ENCODE peak calls at places on chromosomes 2 and 18, in five cellular contexts. P is ovary, D is uterus, L is stomach, J is prostate gland. M is an unnamed sample.

GRCh38 chr18:10240276-10240675 is 214.2 kb upstream of the APCDD1 start:
- DNase-seq in P (no peak), D (no peak), L (no peak), J (no peak), M (no peak)

GRCh38 chr18:57789105-57789504 is 14.0 kb downstream of the ATP8B1 start:
- DNase-seq in P (no peak), D (no peak), L (no peak), J (no peak), M (no peak)

GRCh38 chr2:30095402-30095801 is 51.4 kb upstream of the YPEL5 start:
- DNase-seq in P (no peak), D (no peak), L (no peak), J (no peak), M (no peak)

GRCh38 chr18:57841568-57841967 is 38.5 kb upstream of the ATP8B1 start:
- DNase-seq in P (no peak), D (no peak), L (no peak), J (no peak), M (no peak)

GRCh38 chr2:9268310-9269081 is 61.9 kb downstream of the ASAP2 start:
- DNase-seq in P (no peak), D (no peak), L (no peak), J (no peak), M (no peak)

GRCh38 chr18:56246912-56247311 is 391.5 kb downstream of the TXNL1 start:
- DNase-seq in P (no peak), D (no peak), L (no peak), J (no peak), M (no peak)

GRCh38 chr2:102258025-102258385 is 53.4 kb upstream of the IL1RL1 start:
- DNase-seq in P (no peak), D (no peak), L (no peak), J (no peak), M (no peak)

GRCh38 chr18:22337311-22337710 is 80.4 kb downstream of the CTAGE1 start:
- DNase-seq in P (no peak), D (peak), L (no peak), J (no peak), M (no peak)

GRCh38 chr2:54274781-54275242 is 18.8 kb upstream of the TSPYL6 start:
- DNase-seq in P (no peak), D (no peak), L (no peak), J (no peak), M (no peak)

GRCh38 chr2:55225481-55226020 is 6.5 kb downstream of the CLHC1 start:
- DNase-seq in P (no peak), D (no peak), L (no peak), J (no peak), M (no peak)

GRCh38 chr2:212905640-212906201 is 245.7 kb downstream of the IKZF2 start:
- DNase-seq in P (no peak), D (no peak), L (no peak), J (peak), M (no peak)

GRCh38 chr2:157476915-157477709 is 33.2 kb upstream of the CYTIP start:
- DNase-seq in P (no peak), D (no peak), L (no peak), J (no peak), M (no peak)

GRCh38 chr18:63131944-63132818 is 187.4 kb downstream of the BCL2 start:
- DNase-seq in P (no peak), D (no peak), L (no peak), J (peak), M (no peak)

GRCh38 chr2:68284896-68285295 is 32.6 kb upstream of the PPP3R1 start:
- DNase-seq in P (peak), D (peak), L (no peak), J (peak), M (no peak)

GRCh38 chr18:77004555-77005380 is 127.8 kb downstream of the MBP start:
- DNase-seq in P (no peak), D (no peak), L (no peak), J (no peak), M (no peak)

GRCh38 chr2:118061135-118061955 is 26.9 kb upstream of the INSIG2 start:
- DNase-seq in P (no peak), D (no peak), L (no peak), J (no peak), M (no peak)

GRCh38 chr2:127712999-127713398 is 11.7 kb downstream of the SFT2D3 start:
- DNase-seq in P (no peak), D (no peak), L (no peak), J (no peak), M (no peak)

GRCh38 chr18:2536493-2536892 is 34.8 kb downstream of the METTL4 start:
- DNase-seq in P (no peak), D (no peak), L (no peak), J (no peak), M (no peak)

GRCh38 chr18:21602302-21602592 is 1.7 kb upstream of the ESCO1 start:
- DNase-seq in P (no peak), D (no peak), L (no peak), J (no peak), M (no peak)

GRCh38 chr18:47265197-47265596 is 13.7 kb upstream of the SKOR2 start:
- DNase-seq in P (no peak), D (no peak), L (no peak), J (no peak), M (no peak)

GRCh38 chr2:231187736-231188505 is 10.5 kb upstream of the ARMC9 start:
- DNase-seq in P (peak), D (no peak), L (peak), J (no peak), M (no peak)

GRCh38 chr2:192515937-192516336 is 321.2 kb upstream of the TMEFF2 start:
- DNase-seq in P (no peak), D (no peak), L (no peak), J (no peak), M (no peak)

GRCh38 chr2:111905990-111906735 is 7.8 kb downstream of the MERTK start:
- DNase-seq in P (no peak), D (no peak), L (no peak), J (no peak), M (no peak)

GRCh38 chr2:189444322-189444721 is 3.0 kb downstream of the WDR75 start:
- DNase-seq in P (no peak), D (no peak), L (no peak), J (no peak), M (no peak)

GRCh38 chr2:232367016-232367415 is 11.5 kb upstream of the ALPP start:
- DNase-seq in P (no peak), D (no peak), L (no peak), J (no peak), M (no peak)

GRCh38 chr2:181876614-181877063 is 14.9 kb upstream of the ITPRID2 start:
- DNase-seq in P (no peak), D (no peak), L (no peak), J (no peak), M (no peak)

GRCh38 chr18:37661478-37661877 is 95.9 kb upstream of the CELF4 start:
- DNase-seq in P (no peak), D (no peak), L (no peak), J (peak), M (no peak)

GRCh38 chr2:190478572-190478971 is 56.0 kb downstream of the NEMP2 start:
- DNase-seq in P (no peak), D (no peak), L (no peak), J (no peak), M (no peak)

GRCh38 chr2:144472911-144473310 is 47.0 kb downstream of the ZEB2 start:
- DNase-seq in P (no peak), D (no peak), L (no peak), J (no peak), M (no peak)

GRCh38 chr2:144470334-144470733 is 49.6 kb downstream of the ZEB2 start:
- DNase-seq in P (no peak), D (no peak), L (no peak), J (no peak), M (no peak)

GRCh38 chr2:144472046-144472412 is 47.9 kb downstream of the ZEB2 start:
- DNase-seq in P (no peak), D (no peak), L (no peak), J (no peak), M (no peak)

GRCh38 chr2:144470819-144471218 is 49.1 kb downstream of the ZEB2 start:
- DNase-seq in P (no peak), D (no peak), L (no peak), J (no peak), M (no peak)

GRCh38 chr2:144471316-144472045 is 48.4 kb downstream of the ZEB2 start:
- DNase-seq in P (no peak), D (no peak), L (no peak), J (no peak), M (no peak)
- H3K4me3 ChIP-seq in P (no peak), D (no peak), L (no peak), J (no peak), M (no peak)

DNA sequence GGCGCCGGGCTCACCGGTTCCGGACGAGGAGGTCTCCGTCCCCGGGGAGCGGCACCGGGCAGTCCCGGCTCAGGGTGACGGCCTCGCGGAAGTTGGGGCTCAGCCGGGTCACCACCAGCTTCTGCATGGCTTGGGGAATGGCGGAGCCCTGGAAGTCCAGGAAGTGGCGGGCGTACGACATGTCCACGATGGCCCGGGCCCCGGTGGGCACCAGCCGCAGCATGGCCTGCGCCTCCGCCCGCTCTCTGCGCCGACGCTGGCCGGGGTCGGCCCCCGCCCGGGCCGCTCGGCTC is 157 bp downstream of the PTGR3 start:
- DNase-seq in P (no peak), D (no peak), L (peak), J (no peak), M (no peak)
- TF ChIP-seq POLR2A in P (no peak), D (no peak), L (no peak), J (peak), M (peak)

DNA sequence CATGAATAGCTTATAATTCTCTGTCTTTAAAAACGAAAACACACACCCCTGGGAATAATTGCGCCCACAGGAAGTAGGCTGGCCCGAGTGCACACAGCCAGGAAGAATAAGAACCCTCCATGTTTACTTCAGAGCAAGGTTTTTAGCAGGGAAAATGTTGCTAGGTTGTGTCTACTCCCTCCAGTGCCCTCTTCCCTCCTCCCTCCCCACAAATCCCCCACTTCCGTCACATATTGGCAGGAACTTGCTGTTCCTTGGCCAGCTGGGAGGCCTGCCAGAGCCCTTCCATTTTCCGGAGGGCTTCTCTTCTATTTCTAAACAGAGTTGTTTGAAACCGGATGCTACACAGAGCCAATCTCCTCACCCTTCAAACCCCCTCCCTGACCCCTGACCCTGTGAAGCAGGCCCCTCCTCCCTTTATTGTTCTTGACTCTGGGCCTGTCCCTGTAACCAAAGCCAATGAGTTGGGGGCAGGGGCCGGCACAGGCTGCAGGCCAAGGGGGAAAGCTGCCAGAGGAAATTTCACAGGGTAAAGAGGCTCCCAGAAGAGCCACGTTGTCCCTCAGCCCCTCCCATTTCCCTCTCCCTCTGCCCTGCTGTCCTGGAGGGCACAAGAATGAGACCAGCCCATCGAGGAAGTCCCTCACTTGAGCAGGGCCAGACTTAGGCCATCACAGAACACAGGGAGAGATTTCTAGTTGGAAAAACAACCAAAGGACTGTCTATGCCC is 49.8 kb upstream of the LGALSL start:
- DNase-seq in P (peak), D (peak), L (peak), J (peak), M (peak)
- H3K4me3 ChIP-seq in P (no peak), D (no peak), L (peak), J (no peak), M (peak)

GRCh38 chr2:153105829-153106578 is 372.6 kb downstream of the RPRM start:
- DNase-seq in P (no peak), D (no peak), L (no peak), J (no peak), M (no peak)

GRCh38 chr2:153110477-153110876 is 368.1 kb downstream of the RPRM start:
- DNase-seq in P (no peak), D (no peak), L (no peak), J (no peak), M (no peak)

GRCh38 chr2:153109793-153110192 is 368.8 kb downstream of the RPRM start:
- DNase-seq in P (no peak), D (no peak), L (no peak), J (no peak), M (no peak)

GRCh38 chr2:153101187-153101586 is 377.4 kb downstream of the RPRM start:
- DNase-seq in P (no peak), D (no peak), L (no peak), J (no peak), M (no peak)

DNA sequence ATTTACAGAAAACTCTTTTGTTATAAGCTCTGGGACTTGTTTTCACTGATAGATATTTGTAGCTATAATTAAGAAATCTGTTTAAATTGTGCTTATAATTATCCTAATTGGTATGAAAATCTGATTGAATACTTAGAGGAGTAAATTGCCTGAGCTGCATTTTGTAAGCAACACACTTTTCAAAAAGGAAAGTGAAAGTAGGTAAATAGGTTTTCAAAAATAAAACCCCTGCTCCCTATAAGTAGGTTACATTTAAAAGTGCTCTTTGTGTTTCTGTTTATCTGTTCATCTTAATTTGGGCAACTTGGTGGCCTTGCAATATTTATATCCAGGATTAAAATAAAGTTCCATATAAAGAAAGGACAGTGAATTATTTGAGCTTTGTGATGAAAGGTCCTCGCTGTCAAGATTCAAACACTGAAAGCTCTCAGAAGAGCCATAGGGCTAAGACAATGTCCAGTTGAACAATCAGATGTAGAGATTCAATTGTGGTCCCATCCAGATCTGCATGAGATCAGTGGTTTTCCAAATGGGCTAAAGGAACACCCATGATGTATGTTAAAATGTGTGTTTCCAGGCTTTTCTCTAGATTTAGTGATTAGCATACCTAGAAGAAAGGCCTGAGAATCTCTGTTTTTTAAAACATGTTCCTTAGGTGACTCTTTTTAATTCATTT is 371.6 kb downstream of the RPRM start:
- DNase-seq in P (no peak), D (no peak), L (no peak), J (no peak), M (no peak)
- TF ChIP-seq POLR2A in P (no peak), D (no peak), L (no peak), J (no peak), M (no peak)

GRCh38 chr2:235570256-235570655 is 76.4 kb downstream of the AGAP1 start:
- DNase-seq in P (no peak), D (no peak), L (no peak), J (no peak), M (no peak)
- H3K4me3 ChIP-seq in P (no peak), D (no peak), L (no peak), J (no peak), M (no peak)

GRCh38 chr2:226799211-226799975 is at the start of gene IRS1:
- DNase-seq in P (peak), D (peak), L (peak), J (peak), M (peak)
- TF ChIP-seq POLR2A in P (no peak), D (no peak), L (no peak), J (peak), M (peak)

DNA sequence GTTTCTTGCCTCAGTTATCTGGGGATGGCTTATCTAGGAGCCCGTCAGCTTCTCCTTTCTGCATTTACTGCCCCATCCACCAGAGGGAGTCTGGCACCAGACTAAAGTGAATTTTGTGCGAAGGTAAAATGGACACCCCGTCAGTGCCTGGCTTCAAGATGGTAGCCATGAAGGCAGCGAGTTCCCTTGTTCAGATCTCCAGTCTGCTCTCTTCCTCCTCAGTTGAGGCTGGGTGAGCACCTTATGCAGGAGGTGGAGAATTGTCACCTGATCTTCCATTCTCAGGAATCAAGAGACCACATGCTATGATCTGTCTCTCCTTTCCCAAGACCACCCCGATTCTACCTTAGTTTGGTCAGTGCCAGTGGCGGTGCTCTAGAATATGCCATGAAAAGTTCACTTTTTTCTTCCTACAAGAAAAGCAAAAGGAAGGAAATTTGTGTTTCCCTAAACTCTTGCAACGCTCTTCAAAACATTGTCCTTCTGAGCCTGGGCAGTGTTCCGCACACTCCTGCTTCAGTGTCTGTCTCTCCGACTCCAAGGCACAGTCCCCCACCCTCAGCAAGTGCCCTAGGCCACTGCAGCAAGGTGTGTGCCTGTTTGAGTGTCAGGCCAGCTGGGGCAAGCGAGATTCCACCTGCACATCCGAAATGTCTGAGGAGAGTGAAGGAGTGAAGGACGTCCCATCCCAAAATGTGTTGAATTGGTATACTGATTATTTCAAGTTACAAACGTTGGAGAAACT is 168.6 kb downstream of the SS18 start:
- DNase-seq in P (no peak), D (no peak), L (peak), J (peak), M (no peak)
- H3K4me3 ChIP-seq in P (no peak), D (no peak), L (no peak), J (no peak), M (no peak)

GRCh38 chr2:219434718-219435525 is at the start of gene SPEG:
- DNase-seq in P (peak), D (peak), L (no peak), J (no peak), M (no peak)

GRCh38 chr2:219434468-219434717 is 250 bp upstream of the SPEG start:
- DNase-seq in P (peak), D (peak), L (no peak), J (no peak), M (no peak)

GRCh38 chr2:219436491-219436890 is 1.8 kb downstream of the SPEG start:
- DNase-seq in P (peak), D (no peak), L (no peak), J (no peak), M (no peak)

GRCh38 chr2:219435701-219436100 is 1.1 kb downstream of the SPEG start:
- DNase-seq in P (peak), D (no peak), L (no peak), J (no peak), M (no peak)

DNA sequence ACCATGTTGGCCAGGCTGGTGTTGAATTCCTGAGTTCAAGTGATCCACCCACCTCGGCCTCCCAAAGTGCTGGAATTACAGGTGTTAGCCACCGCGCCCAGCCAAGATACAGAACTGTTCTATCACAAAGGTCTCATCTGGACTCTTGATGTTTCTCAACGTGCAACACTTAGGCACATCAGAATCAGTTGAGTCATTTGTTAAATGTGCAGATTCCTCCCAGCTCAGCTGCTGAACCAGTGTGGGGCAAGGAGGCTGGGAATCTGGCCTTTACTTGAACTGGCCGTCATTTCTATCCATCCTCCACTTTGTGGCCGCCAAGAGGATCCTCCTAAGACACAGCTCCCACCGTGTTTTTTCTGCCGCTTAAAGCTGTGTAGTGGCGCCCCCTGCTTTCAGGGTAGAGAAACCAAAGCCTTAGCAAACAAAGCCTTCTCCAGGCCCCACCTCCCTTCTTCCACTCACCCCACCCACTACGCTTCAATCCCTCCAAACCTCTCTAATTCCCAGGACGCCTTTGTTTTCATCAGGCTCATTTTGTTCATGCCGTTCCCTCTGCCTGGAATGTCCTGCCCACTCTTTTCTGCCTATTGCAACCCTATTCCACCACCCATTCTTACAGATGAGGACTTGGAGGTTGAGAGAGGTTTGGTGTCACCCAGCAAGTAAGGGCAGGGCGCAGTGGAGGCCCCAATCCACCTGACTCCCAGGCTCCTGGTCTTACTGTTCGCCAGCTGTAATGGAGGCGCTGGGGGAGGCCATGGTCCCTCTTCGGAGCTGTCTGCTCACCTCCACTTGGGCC is 776 bp upstream of the SPEG start:
- DNase-seq in P (peak), D (no peak), L (no peak), J (no peak), M (no peak)
- TF ChIP-seq POLR2A in P (no peak), D (peak), L (no peak), J (no peak), M (no peak)

GRCh38 chr2:216694826-216695217 is 527 bp downstream of the IGFBP5 start:
- DNase-seq in P (peak), D (no peak), L (no peak), J (no peak), M (no peak)
- H3K4me3 ChIP-seq in P (peak), D (peak), L (peak), J (peak), M (peak)

M was measured in right lobe of liver.